ENCODE peak calls at places on chromosomes 5 and 9, in seven cellular contexts. N, C, I, U, W, Y and S are unnamed samples.

GRCh38 chr5:72842816-72843215 is 26.4 kb downstream of the TNPO1 start:
- DNase-seq in I (no peak), Y (no peak), W (no peak), U (no peak), N (no peak), C (no peak), S (no peak)

GRCh38 chr5:3597727-3598082 is 2.1 kb downstream of the IRX1 start:
- DNase-seq in U (no peak), C (no peak), W (no peak), Y (no peak), N (no peak), I (no peak), S (no peak)

GRCh38 chr9:36855443-36856315 is 178.4 kb downstream of the PAX5 start:
- DNase-seq in C (no peak), Y (no peak), U (no peak), N (peak), I (no peak), W (no peak), S (no peak)

GRCh38 chr5:62306494-62307363 is 723 bp downstream of the KIF2A start:
- DNase-seq in W (peak), U (peak), N (peak), I (peak), C (peak), Y (peak), S (no peak)

GRCh38 chr5:76947064-76947463 is 5.8 kb upstream of the CRHBP start:
- DNase-seq in U (peak), C (no peak), N (no peak), W (no peak), I (no peak), Y (no peak), S (no peak)

GRCh38 chr5:40447438-40447837 is 232.3 kb upstream of the PTGER4 start:
- DNase-seq in Y (no peak), W (no peak), N (no peak), U (no peak), C (no peak), I (no peak), S (no peak)

GRCh38 chr5:120531215-120531614 is 67.1 kb downstream of the PRR16 start:
- DNase-seq in W (no peak), C (no peak), Y (no peak), U (no peak), I (no peak), N (peak), S (no peak)

GRCh38 chr5:51829226-51829625 is 446.0 kb downstream of the ISL1 start:
- DNase-seq in U (no peak), W (no peak), I (no peak), C (no peak), N (no peak), Y (no peak), S (no peak)

GRCh38 chr5:96379862-96380261 is 53.2 kb downstream of the PCSK1 start:
- DNase-seq in Y (no peak), N (no peak), C (no peak), I (no peak), W (no peak), U (no peak), S (no peak)

GRCh38 chr9:115263731-115264130 is 145.8 kb upstream of the TNC start:
- DNase-seq in U (no peak), W (no peak), Y (no peak), I (no peak), C (no peak), N (no peak), S (no peak)

GRCh38 chr5:40416098-40416497 is 263.6 kb upstream of the PTGER4 start:
- DNase-seq in Y (no peak), U (no peak), W (no peak), C (no peak), N (no peak), I (no peak), S (no peak)

GRCh38 chr9:23621924-23622323 is 204.1 kb downstream of the ELAVL2 start:
- DNase-seq in N (no peak), W (no peak), U (peak), C (no peak), I (peak), Y (no peak), S (no peak)

GRCh38 chr5:82174128-82174918 is 103.8 kb downstream of the RPS23 start:
- DNase-seq in N (peak), W (peak), C (peak), U (peak), I (peak), Y (peak), S (no peak)

GRCh38 chr5:170111088-170111796 is 5.5 kb downstream of the FOXI1 start:
- DNase-seq in W (peak), U (no peak), N (no peak), I (no peak), C (no peak), Y (no peak), S (no peak)

GRCh38 chr9:83957029-83957513 is 22.9 kb downstream of the HNRNPK start:
- DNase-seq in I (no peak), Y (no peak), C (no peak), U (no peak), N (no peak), W (no peak), S (no peak)

GRCh38 chr5:136063778-136064465 is 35.1 kb downstream of the TGFBI start:
- DNase-seq in I (no peak), W (no peak), Y (no peak), U (no peak), C (no peak), N (no peak), S (no peak)

GRCh38 chr5:87845734-87846133 is 422.9 kb downstream of the TMEM161B start:
- DNase-seq in Y (no peak), U (no peak), C (no peak), W (no peak), N (peak), I (no peak), S (no peak)

GRCh38 chr9:102867488-102867887 is 127.6 kb upstream of the CYLC2 start:
- DNase-seq in U (peak), W (no peak), N (no peak), Y (peak), C (no peak), I (no peak), S (peak)

GRCh38 chr9:21919377-21920362 is 74.5 kb downstream of the CDKN2A start:
- DNase-seq in Y (no peak), N (no peak), I (no peak), C (no peak), W (no peak), U (no peak), S (no peak)

GRCh38 chr9:7520396-7520795 is 279.2 kb downstream of the DMAC1 start:
- DNase-seq in N (no peak), U (no peak), Y (no peak), W (no peak), I (no peak), C (no peak), S (no peak)

GRCh38 chr9:136784249-136784996 is 6.7 kb upstream of the TMEM141 start:
- DNase-seq in C (no peak), Y (no peak), U (no peak), I (no peak), N (peak), W (no peak), S (no peak)

GRCh38 chr5:69130241-69130640 is 36.4 kb downstream of the SLC30A5 start:
- DNase-seq in Y (no peak), N (no peak), C (no peak), I (no peak), U (no peak), W (no peak), S (no peak)

GRCh38 chr5:133749331-133749985 is 137.1 kb upstream of the FSTL4 start:
- DNase-seq in W (peak), U (no peak), Y (no peak), N (no peak), C (no peak), I (no peak), S (no peak)

GRCh38 chr5:107671742-107672211 is 1.0 kb upstream of the EFNA5 start:
- DNase-seq in I (no peak), C (no peak), Y (no peak), W (no peak), N (peak), U (peak), S (peak)

DNA sequence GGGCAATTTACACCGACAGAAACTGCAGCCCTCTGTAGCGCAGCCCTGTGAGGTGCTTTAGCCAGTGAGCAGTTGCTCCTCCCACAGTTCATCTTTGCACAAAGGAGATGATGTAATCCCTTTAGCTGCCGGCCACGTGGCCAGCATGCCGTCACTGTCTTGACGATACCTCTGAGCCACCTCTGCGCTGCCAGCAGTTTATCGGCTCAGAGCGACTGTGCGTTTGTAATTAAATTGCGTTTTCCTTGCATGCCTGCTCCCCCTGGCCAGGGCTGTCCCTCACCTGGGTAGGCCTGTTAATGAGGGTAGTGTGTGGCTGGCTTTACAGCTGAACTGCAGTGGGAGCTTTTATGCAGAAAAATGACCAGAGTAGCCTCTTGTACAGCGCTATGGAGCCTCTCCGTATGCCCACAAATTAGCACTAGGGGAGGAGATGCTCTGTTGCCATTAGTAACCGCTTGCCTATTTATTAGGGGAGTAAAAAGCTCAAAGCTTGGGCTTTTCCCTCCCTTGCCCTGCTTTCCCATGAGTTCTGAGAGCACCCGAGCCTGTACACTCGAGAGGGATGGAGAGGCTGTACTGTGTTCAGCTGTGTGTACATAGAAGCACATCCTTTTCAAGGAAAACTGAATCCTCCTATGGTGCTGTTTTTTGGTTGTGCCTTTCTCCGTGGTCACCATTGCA is 107.1 kb downstream of the TRIO start:
- DNase-seq in W (peak), U (peak), Y (peak), I (peak), N (peak), C (peak), S (no peak)
- H3K4me3 ChIP-seq in W (no peak), U (no peak), Y (peak), I (no peak), N (no peak), C (peak), S (no peak)

DNA sequence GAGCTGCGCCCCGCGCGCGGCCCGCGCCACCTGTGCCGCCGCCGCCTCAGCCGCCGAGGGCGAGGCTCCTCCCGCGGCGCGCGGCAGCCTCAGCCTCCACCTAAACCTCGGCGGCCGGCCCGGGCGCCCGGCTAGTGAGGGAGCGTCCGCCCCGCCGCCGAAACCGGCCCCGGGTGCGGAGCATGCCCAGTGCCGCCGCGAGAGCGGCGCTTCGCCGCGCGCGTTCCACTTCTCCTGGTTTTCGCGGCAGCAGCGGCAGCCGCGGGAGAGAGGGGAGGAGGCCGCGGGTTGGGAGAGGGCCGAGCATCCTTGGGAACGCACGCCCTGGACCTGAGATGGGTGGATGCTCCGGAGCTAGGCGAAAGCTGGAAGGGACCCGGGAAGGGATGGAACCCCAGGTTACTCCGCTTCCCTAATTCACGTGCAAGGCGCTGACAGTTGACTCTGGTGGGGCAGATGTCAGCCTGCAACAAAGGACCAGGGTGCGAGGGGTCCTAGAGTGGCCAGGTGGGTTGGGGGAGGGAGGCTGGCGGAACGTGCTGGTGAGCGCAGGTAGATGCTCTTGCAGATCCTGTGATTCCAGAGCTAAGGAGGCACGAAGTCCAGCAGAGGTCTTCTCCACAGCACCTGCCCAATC is at the start of gene CTNND2:
- DNase-seq in N (peak), W (no peak), Y (no peak), C (peak), U (no peak), I (no peak), S (no peak)
- H3K4me3 ChIP-seq in N (peak), W (no peak), Y (peak), C (peak), U (peak), I (no peak), S (no peak)

GRCh38 chr5:1104327-1105006 is 7.4 kb downstream of the SLC12A7 start:
- DNase-seq in U (no peak), W (no peak), N (no peak), Y (no peak), I (no peak), C (no peak), S (no peak)
- H3K4me3 ChIP-seq in U (no peak), W (no peak), N (no peak), Y (no peak), I (no peak), C (peak), S (no peak)

DNA sequence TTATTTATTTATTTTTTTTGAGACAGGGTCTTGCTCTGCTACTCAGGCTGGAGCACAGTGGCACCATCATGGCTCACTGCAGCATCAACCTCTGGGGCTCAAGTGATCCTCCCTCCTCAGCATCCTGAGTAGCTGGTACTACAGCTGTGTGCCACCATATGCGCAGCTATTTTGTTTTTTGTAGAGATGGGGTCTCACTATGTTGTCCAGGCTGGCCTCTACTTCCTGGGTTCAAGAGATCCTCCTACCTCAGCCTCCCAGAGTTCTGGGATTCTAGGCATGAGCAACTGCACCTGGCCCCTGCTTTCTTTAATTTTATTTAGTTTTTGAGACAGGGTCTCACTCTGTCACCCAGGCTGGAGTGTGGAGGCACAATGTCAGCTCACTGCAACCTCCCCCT is 19.5 kb upstream of the ZDHHC12 start:
- DNase-seq in W (no peak), Y (no peak), I (no peak), U (no peak), N (no peak), C (no peak), S (no peak)
- H3K4me3 ChIP-seq in W (no peak), Y (no peak), I (no peak), U (no peak), N (no peak), C (no peak), S (no peak)

GRCh38 chr5:176534640-176535039 is 2.6 kb downstream of the RNF44 start:
- DNase-seq in C (no peak), Y (no peak), W (no peak), U (no peak), N (no peak), I (no peak), S (no peak)
- H3K4me3 ChIP-seq in C (peak), Y (no peak), W (no peak), U (no peak), N (no peak), I (no peak), S (peak)

GRCh38 chr9:98362624-98363023 is 107.2 kb upstream of the TBC1D2 start:
- DNase-seq in U (no peak), I (no peak), C (no peak), W (no peak), N (no peak), Y (no peak), S (no peak)

GRCh38 chr9:98359569-98359968 is 104.1 kb upstream of the TBC1D2 start:
- DNase-seq in W (no peak), I (no peak), N (no peak), U (no peak), Y (no peak), C (no peak), S (no peak)

GRCh38 chr9:98364042-98364441 is 108.6 kb upstream of the TBC1D2 start:
- DNase-seq in W (no peak), Y (no peak), I (no peak), N (no peak), C (no peak), U (no peak), S (no peak)

GRCh38 chr9:98360176-98360708 is 104.8 kb upstream of the TBC1D2 start:
- DNase-seq in I (no peak), Y (no peak), N (peak), U (no peak), W (no peak), C (no peak), S (no peak)

GRCh38 chr9:98361645-98362044 is 106.2 kb upstream of the TBC1D2 start:
- DNase-seq in I (no peak), C (no peak), Y (no peak), U (no peak), W (no peak), N (no peak), S (no peak)
- H3K4me3 ChIP-seq in I (no peak), C (no peak), Y (no peak), U (no peak), W (no peak), N (no peak), S (no peak)

DNA sequence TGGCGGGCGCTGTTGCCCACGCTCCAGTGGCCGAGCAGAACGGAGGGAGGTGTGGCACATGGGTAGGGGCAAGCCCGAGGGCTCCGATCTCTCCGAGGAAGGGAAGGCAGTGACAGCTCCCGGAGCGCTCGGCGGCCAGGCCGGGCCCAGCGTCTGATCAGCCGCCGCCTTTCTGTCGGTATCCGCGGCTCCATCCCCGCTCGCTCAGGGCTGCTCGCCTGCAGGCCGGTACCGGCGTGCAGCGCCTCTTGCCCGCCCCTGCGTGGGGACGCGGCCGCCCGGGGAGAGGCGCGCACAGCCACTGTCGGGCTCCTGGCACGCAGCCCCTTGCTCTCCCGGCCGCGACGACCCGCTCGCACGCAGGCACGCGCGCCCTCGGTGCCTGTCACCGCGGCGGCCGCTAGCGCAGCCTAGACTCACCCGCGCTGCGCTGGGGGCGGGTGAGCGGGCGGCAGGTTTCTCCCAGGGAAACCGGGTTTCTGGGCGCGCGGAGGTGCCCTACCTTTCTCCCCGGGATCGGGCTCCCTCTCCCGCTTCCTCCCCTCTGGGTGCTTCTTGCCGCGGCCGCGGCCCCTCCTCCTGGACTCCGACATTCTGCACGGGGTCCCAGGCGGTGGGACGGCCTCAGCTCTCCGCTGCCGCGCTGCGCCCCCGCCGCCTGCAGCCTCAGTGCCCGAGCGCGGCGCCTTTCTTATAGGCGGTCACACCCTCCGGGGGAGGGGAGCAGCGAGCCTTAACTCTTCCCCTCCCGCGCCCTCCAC is 108.4 kb downstream of the PSD2 start:
- DNase-seq in U (peak), I (no peak), W (no peak), Y (no peak), C (peak), N (peak), S (no peak)
- H3K4me3 ChIP-seq in U (peak), I (peak), W (no peak), Y (peak), C (peak), N (peak), S (no peak)

GRCh38 chr5:124705577-124705976 is 40.9 kb downstream of the ZNF608 start:
- DNase-seq in N (no peak), I (no peak), C (no peak), U (no peak), W (no peak), Y (no peak), S (no peak)

GRCh38 chr5:124704594-124705284 is 41.7 kb downstream of the ZNF608 start:
- DNase-seq in U (no peak), I (no peak), W (no peak), N (no peak), Y (no peak), C (no peak), S (no peak)

GRCh38 chr5:124706041-124706440 is 40.4 kb downstream of the ZNF608 start:
- DNase-seq in C (no peak), W (no peak), Y (no peak), I (no peak), N (no peak), U (no peak), S (no peak)

GRCh38 chr5:124707516-124707915 is 38.9 kb downstream of the ZNF608 start:
- DNase-seq in N (no peak), U (no peak), I (no peak), Y (no peak), W (no peak), C (no peak), S (no peak)

GRCh38 chr5:124706729-124707361 is 39.6 kb downstream of the ZNF608 start:
- DNase-seq in I (peak), N (no peak), C (no peak), W (no peak), U (peak), Y (peak), S (no peak)
- H3K4me3 ChIP-seq in I (no peak), N (no peak), C (peak), W (no peak), U (peak), Y (peak), S (no peak)

GRCh38 chr5:56757077-56757476 is 58.3 kb upstream of the MAP3K1 start:
- DNase-seq in W (no peak), Y (no peak), C (no peak), I (no peak), U (no peak), N (no peak), S (no peak)
- H3K4me3 ChIP-seq in W (no peak), Y (no peak), C (no peak), I (no peak), U (no peak), N (no peak), S (no peak)